ENCODE peak calls at places on chromosomes 4 and X, in eight cellular contexts. K is breast epithelium, E is adrenal gland, T is DND-41, U is Panc1, J is heart left ventricle, F is pancreas, N is A549. W is an unnamed sample. For H3K4me1, the result is how much of the 10 kb centered on the place peaks cover.

GRCh38 chrX:16528620-16529019 is 121.3 kb upstream of the S100G start:
- DNase-seq in N (no peak), T (peak), F (no peak), J (no peak), E (no peak), U (no peak), K (no peak), W (no peak)

GRCh38 chrX:136780738-136781137 is at the start of gene ARHGEF6:
- DNase-seq in F (no peak), E (no peak), K (no peak), N (no peak), U (no peak), T (peak), J (peak), W (no peak)

GRCh38 chr4:78634011-78634664 is 82.6 kb downstream of the ANXA3 start:
- DNase-seq in E (no peak), J (peak), N (no peak), T (no peak), U (no peak), F (no peak), K (peak), W (peak)

GRCh38 chr4:25440478-25441030 is 63.5 kb downstream of the ANAPC4 start:
- DNase-seq in J (peak), K (no peak), N (no peak), T (no peak), E (peak), F (peak), U (no peak), W (no peak)

GRCh38 chr4:187070740-187071139 is 347.1 kb upstream of the FAT1 start:
- DNase-seq in N (no peak), F (no peak), K (no peak), E (no peak), T (no peak), J (no peak), U (no peak), W (no peak)

GRCh38 chrX:97109730-97110129 is 226.0 kb downstream of the RPA4 start:
- DNase-seq in J (no peak), E (no peak), F (no peak), K (no peak), T (no peak), U (no peak), N (no peak), W (no peak)

GRCh38 chr4:78293348-78293747 is 236.2 kb downstream of the FRAS1 start:
- DNase-seq in E (no peak), U (no peak), T (no peak), F (no peak), N (no peak), K (no peak), J (no peak), W (no peak)

GRCh38 chrX:12076046-12076445 is 62.2 kb upstream of the FRMPD4 start:
- DNase-seq in K (no peak), T (no peak), N (no peak), U (no peak), E (no peak), J (no peak), F (no peak), W (no peak)

GRCh38 chrX:155679715-155680114 is 67.0 kb upstream of the TMLHE start:
- DNase-seq in K (no peak), F (no peak), E (no peak), U (no peak), J (no peak), N (no peak), T (no peak), W (no peak)

GRCh38 chr4:1010522-1011021 is 854 bp upstream of the FGFRL1 start:
- DNase-seq in K (peak), F (no peak), J (peak), N (no peak), T (no peak), U (no peak), E (peak), W (peak)

GRCh38 chrX:48509245-48509590 is 426 bp downstream of the PORCN start:
- DNase-seq in F (no peak), J (no peak), U (no peak), E (no peak), N (no peak), T (no peak), K (no peak), W (no peak)

GRCh38 chrX:110145854-110146253 is 142.9 kb downstream of the TMEM164 start:
- DNase-seq in N (peak), T (peak), E (peak), K (no peak), F (no peak), J (no peak), U (no peak), W (no peak)

GRCh38 chrX:9846631-9847030 is 60.4 kb downstream of the SHROOM2 start:
- DNase-seq in T (no peak), K (no peak), E (no peak), U (no peak), N (no peak), F (peak), J (no peak), W (no peak)

GRCh38 chr4:100067255-100067654 is 117.2 kb upstream of the H2AZ1 start:
- DNase-seq in U (no peak), E (no peak), J (no peak), T (no peak), F (no peak), N (no peak), K (no peak), W (no peak)

GRCh38 chrX:13377537-13377936 is 57.7 kb upstream of the ATXN3L start:
- DNase-seq in J (peak), T (no peak), E (no peak), U (no peak), F (no peak), N (no peak), K (no peak), W (no peak)

GRCh38 chr4:115154826-115155225 is 41.4 kb upstream of the NDST4 start:
- DNase-seq in J (no peak), T (no peak), F (no peak), E (no peak), K (no peak), U (no peak), N (no peak), W (no peak)

GRCh38 chr4:113760094-113760851 is 1.3 kb downstream of the CAMK2D start:
- DNase-seq in U (no peak), F (peak), K (no peak), J (peak), E (peak), N (peak), T (no peak), W (peak)

GRCh38 chrX:29419774-29420553 is 795.4 kb upstream of the MAGEB2 start:
- DNase-seq in U (no peak), F (no peak), J (no peak), E (no peak), N (no peak), K (no peak), T (no peak), W (no peak)

GRCh38 chr4:84451546-84451945 is 47.5 kb downstream of the NKX6-1 start:
- DNase-seq in T (no peak), K (no peak), J (no peak), F (no peak), U (no peak), N (no peak), E (no peak), W (no peak)

GRCh38 chrX:1488141-1488540 is 35.4 kb upstream of the ASMTL start:
- DNase-seq in U (no peak), N (no peak), J (no peak), F (no peak), E (no peak), K (no peak), T (peak), W (no peak)

GRCh38 chr4:88981571-88981970 is 75.4 kb downstream of the FAM13A start:
- DNase-seq in N (no peak), U (no peak), E (no peak), J (no peak), F (no peak), K (no peak), T (no peak), W (no peak)

GRCh38 chr4:141851246-141851891 is 215.0 kb downstream of the IL15 start:
- DNase-seq in U (no peak), K (no peak), J (no peak), F (no peak), E (no peak), N (no peak), T (no peak), W (no peak)

GRCh38 chr4:167233523-167234387 is 539 bp downstream of the SPOCK3 start:
- DNase-seq in U (no peak), N (no peak), F (peak), K (no peak), E (no peak), J (no peak), T (no peak), W (no peak)

GRCh38 chr4:185145572-185145971 is 2.5 kb downstream of the SLC25A4 start:
- DNase-seq in J (peak), N (no peak), T (no peak), U (no peak), F (no peak), K (no peak), E (peak), W (no peak)

GRCh38 chr4:19177616-19178015 is 1074.1 kb upstream of the SLIT2 start:
- DNase-seq in F (no peak), J (no peak), N (no peak), E (no peak), U (no peak), T (no peak), K (no peak), W (no peak)

DNA sequence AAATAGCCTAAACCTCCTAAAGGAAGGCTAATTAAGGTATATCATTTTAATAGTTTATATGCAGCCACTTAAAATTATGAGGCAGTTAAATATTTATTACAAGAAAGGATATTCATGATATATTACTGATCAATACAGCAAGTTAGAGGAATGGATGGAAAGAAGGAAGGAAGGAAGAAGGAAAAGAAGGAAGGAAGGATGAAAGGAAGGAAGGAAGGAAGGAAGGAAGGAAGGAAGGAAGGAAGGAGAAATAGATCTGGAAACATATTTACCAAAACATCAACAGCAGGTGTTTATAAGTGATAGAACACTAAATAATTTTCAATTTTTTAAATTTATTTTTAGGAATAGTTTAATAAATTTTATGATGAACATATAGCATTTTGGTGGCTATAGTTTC is 17.5 kb downstream of the SLC7A11 start:
- DNase-seq in N (no peak), K (no peak), T (no peak), E (no peak), U (no peak), F (no peak), J (no peak), W (no peak)
- H3K4me1 ChIP-seq in N (half or more), K (under half), T (under half), E (under half), U (under half), F (under half), J (under half), W (under half)

GRCh38 chrX:112789931-112790330 is 50.7 kb downstream of the AMOT start:
- DNase-seq in J (no peak), T (no peak), N (no peak), E (no peak), F (no peak), U (no peak), K (no peak), W (no peak)

GRCh38 chrX:112786076-112786475 is 54.6 kb downstream of the AMOT start:
- DNase-seq in J (no peak), T (no peak), E (no peak), U (no peak), N (no peak), K (no peak), F (no peak), W (no peak)

GRCh38 chrX:112784692-112785091 is 55.9 kb downstream of the AMOT start:
- DNase-seq in J (no peak), U (no peak), T (no peak), K (no peak), E (no peak), N (no peak), F (no peak), W (no peak)

DNA sequence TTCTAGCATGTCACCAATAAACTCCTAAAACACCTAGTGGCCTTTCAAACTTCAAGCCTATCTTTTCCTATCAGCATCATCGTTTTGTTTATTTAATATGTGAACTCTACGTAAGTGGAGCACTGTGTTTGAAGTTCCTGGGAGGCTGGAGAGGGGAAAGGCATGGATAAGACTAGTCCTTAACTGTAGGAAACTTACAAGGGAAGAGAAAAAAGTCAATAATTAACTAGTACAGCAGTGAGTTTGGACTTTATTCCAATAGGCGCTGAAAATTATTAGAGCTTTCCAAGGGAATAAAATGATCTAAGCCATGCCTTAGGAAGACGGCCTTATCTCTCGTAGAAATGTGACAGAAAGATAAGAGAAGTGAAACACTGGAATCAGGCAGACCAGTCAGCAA is 55.3 kb downstream of the AMOT start:
- DNase-seq in U (no peak), T (no peak), E (no peak), N (no peak), F (no peak), K (no peak), J (no peak), W (no peak)
- H3K4me1 ChIP-seq in U (under half), T (under half), E (under half), N (under half), F (under half), K (under half), J (under half), W (under half)

GRCh38 chrX:40172980-40173661 is 75.4 kb upstream of the BCOR start:
- DNase-seq in U (no peak), K (no peak), J (no peak), E (no peak), F (no peak), N (no peak), T (no peak), W (no peak)

GRCh38 chrX:40169193-40170086 is 71.7 kb upstream of the BCOR start:
- DNase-seq in N (peak), J (peak), F (peak), U (peak), T (peak), K (no peak), E (peak), W (peak)

GRCh38 chrX:40171513-40172168 is 73.9 kb upstream of the BCOR start:
- DNase-seq in K (no peak), J (no peak), E (no peak), N (no peak), F (peak), T (no peak), U (no peak), W (no peak)

GRCh38 chrX:40172169-40172979 is 74.6 kb upstream of the BCOR start:
- DNase-seq in F (peak), J (peak), T (no peak), E (no peak), U (no peak), N (no peak), K (no peak), W (peak)

DNA sequence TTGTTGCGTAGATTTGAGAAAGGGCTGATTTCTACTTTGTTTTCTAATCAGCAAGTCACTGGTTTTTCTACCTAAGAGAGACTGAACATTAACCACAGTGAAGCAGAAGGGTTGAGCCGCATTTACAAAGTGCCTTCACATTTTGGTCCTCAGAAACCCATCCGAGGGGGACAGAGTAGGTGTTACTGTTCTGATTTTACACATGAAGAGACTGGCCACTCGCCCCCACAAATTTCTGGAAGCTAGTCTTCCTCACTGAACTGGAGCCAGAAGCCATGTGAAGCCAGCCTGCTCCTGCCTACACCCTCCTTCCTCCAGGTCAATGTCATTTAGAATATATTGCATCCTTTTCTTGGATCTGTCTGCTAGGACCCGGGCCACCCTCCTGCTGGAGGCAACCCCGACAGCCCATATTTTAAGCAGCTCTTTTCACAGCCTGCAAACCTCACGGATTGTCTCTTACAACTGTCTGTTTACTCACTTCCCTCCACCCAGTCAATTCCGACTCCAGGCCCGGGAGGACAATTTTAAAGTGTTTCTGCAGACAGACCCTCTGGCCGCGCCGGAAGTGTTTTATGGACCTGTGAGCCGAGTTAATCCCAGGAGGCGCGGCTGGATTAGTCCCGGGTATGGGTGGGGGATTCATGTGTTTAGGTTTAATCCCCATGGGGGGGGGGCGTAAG is 73.2 kb upstream of the BCOR start:
- DNase-seq in T (no peak), J (no peak), E (no peak), U (no peak), N (no peak), F (no peak), K (no peak), W (no peak)
- H3K4me1 ChIP-seq in T (half or more), J (under half), E (under half), U (under half), N (under half), F (under half), K (under half), W (under half)

GRCh38 chr4:153247116-153247490 is 42.9 kb downstream of the TRIM2 start:
- DNase-seq in T (no peak), F (no peak), E (no peak), U (no peak), J (no peak), N (no peak), K (no peak), W (no peak)
- H3K4me1 ChIP-seq in T (under half), F (under half), E (half or more), U (under half), J (half or more), N (under half), K (under half), W (under half)